ENCODE peak calls at places on chromosomes 16 and 17, in six cellular contexts. One of them, this sample, is unnamed.

GRCh38 chr16:49932943-49933342 is 77.0 kb upstream of the ZNF423 start:
- DNase-seq in HFF-Myc: no peak
- DNase-seq in thoracic aorta: no peak
- DNase-seq in neural crest cell: no peak
- DNase-seq in GM12865: no peak
- DNase-seq in fibroblast of mammary gland: peak; percentile 30
- DNase-seq in this sample: no peak

GRCh38 chr17:9900744-9901143 is 4.3 kb downstream of the RCVRN start:
- DNase-seq in HFF-Myc: no peak
- DNase-seq in thoracic aorta: no peak
- DNase-seq in neural crest cell: no peak
- DNase-seq in GM12865: no peak
- DNase-seq in fibroblast of mammary gland: peak; percentile 81
- DNase-seq in this sample: no peak

GRCh38 chr17:1399366-1399678 is 700 bp downstream of the YWHAE start:
- DNase-seq in HFF-Myc: no peak
- DNase-seq in thoracic aorta: no peak
- DNase-seq in neural crest cell: no peak
- DNase-seq in GM12865: no peak
- DNase-seq in fibroblast of mammary gland: no peak
- DNase-seq in this sample: no peak

GRCh38 chr17:70699408-70699807 is 530.1 kb downstream of the KCNJ2 start:
- DNase-seq in HFF-Myc: no peak
- DNase-seq in thoracic aorta: no peak
- DNase-seq in neural crest cell: no peak
- DNase-seq in GM12865: no peak
- DNase-seq in fibroblast of mammary gland: no peak
- DNase-seq in this sample: no peak

GRCh38 chr16:18801197-18801972 is at the start of gene ARL6IP1:
- DNase-seq in HFF-Myc: peak; percentile 98
- DNase-seq in thoracic aorta: peak; percentile 96
- DNase-seq in neural crest cell: peak; percentile 96
- DNase-seq in GM12865: peak; percentile 100
- DNase-seq in fibroblast of mammary gland: peak; percentile 99
- DNase-seq in this sample: peak; percentile 99

GRCh38 chr17:1315891-1316403 is 36.5 kb downstream of the TRARG1 start:
- DNase-seq in HFF-Myc: no peak
- DNase-seq in thoracic aorta: peak; percentile 40
- DNase-seq in neural crest cell: no peak
- DNase-seq in GM12865: no peak
- DNase-seq in fibroblast of mammary gland: no peak
- DNase-seq in this sample: no peak

GRCh38 chr17:17982796-17983195 is 10.1 kb downstream of the DRC3 start:
- DNase-seq in HFF-Myc: no peak
- DNase-seq in thoracic aorta: no peak
- DNase-seq in neural crest cell: no peak
- DNase-seq in GM12865: no peak
- DNase-seq in fibroblast of mammary gland: no peak
- DNase-seq in this sample: no peak

GRCh38 chr16:57382535-57383275 is 10.4 kb downstream of the CX3CL1 start:
- DNase-seq in HFF-Myc: no peak
- DNase-seq in thoracic aorta: no peak
- DNase-seq in neural crest cell: no peak
- DNase-seq in GM12865: no peak
- DNase-seq in fibroblast of mammary gland: no peak
- DNase-seq in this sample: no peak

GRCh38 chr17:45705123-45706009 is 78.8 kb upstream of the CRHR1 start:
- DNase-seq in HFF-Myc: no peak
- DNase-seq in thoracic aorta: no peak
- DNase-seq in neural crest cell: no peak
- DNase-seq in GM12865: no peak
- DNase-seq in fibroblast of mammary gland: peak; percentile 57
- DNase-seq in this sample: no peak

GRCh38 chr17:79137791-79138190 is 63.2 kb downstream of the ENGASE start:
- DNase-seq in HFF-Myc: no peak
- DNase-seq in thoracic aorta: no peak
- DNase-seq in neural crest cell: no peak
- DNase-seq in GM12865: no peak
- DNase-seq in fibroblast of mammary gland: no peak
- DNase-seq in this sample: no peak

GRCh38 chr17:82095777-82096708 is 2.0 kb downstream of the FASN start:
- DNase-seq in HFF-Myc: no peak
- DNase-seq in thoracic aorta: no peak
- DNase-seq in neural crest cell: no peak
- DNase-seq in GM12865: peak; percentile 10
- DNase-seq in fibroblast of mammary gland: no peak
- DNase-seq in this sample: no peak

GRCh38 chr16:89040391-89040790 is 53.3 kb upstream of the ACSF3 start:
- DNase-seq in HFF-Myc: no peak
- DNase-seq in thoracic aorta: no peak
- DNase-seq in neural crest cell: no peak
- DNase-seq in GM12865: no peak
- DNase-seq in fibroblast of mammary gland: no peak
- DNase-seq in this sample: no peak

GRCh38 chr17:303161-303560 is 49.4 kb downstream of the RPH3AL start:
- DNase-seq in HFF-Myc: no peak
- DNase-seq in thoracic aorta: no peak
- DNase-seq in neural crest cell: no peak
- DNase-seq in GM12865: no peak
- DNase-seq in fibroblast of mammary gland: no peak
- DNase-seq in this sample: no peak

GRCh38 chr17:48546924-48547838 is 2.3 kb upstream of the HOXB2 start:
- DNase-seq in HFF-Myc: no peak
- DNase-seq in thoracic aorta: no peak
- DNase-seq in neural crest cell: no peak
- DNase-seq in GM12865: no peak
- DNase-seq in fibroblast of mammary gland: no peak
- DNase-seq in this sample: no peak

GRCh38 chr17:63275318-63275967 is 170.7 kb downstream of the CYB561 start:
- DNase-seq in HFF-Myc: peak; percentile 90
- DNase-seq in thoracic aorta: no peak
- DNase-seq in neural crest cell: no peak
- DNase-seq in GM12865: no peak
- DNase-seq in fibroblast of mammary gland: peak; percentile 99
- DNase-seq in this sample: no peak

GRCh38 chr16:57277586-57277985 is 6.9 kb downstream of the PLLP start:
- DNase-seq in HFF-Myc: peak; percentile 59
- DNase-seq in thoracic aorta: no peak
- DNase-seq in neural crest cell: no peak
- DNase-seq in GM12865: peak; percentile 46
- DNase-seq in fibroblast of mammary gland: peak; percentile 60
- DNase-seq in this sample: no peak

GRCh38 chr17:29158096-29158495 is 22.1 kb downstream of the MYO18A start:
- DNase-seq in HFF-Myc: no peak
- DNase-seq in thoracic aorta: no peak
- DNase-seq in neural crest cell: no peak
- DNase-seq in GM12865: no peak
- DNase-seq in fibroblast of mammary gland: no peak
- DNase-seq in this sample: no peak

GRCh38 chr16:70438983-70439862 is at the start of gene ST3GAL2:
- DNase-seq in HFF-Myc: peak; percentile 67
- DNase-seq in thoracic aorta: peak; percentile 91
- DNase-seq in neural crest cell: peak; percentile 93
- DNase-seq in GM12865: peak; percentile 97
- DNase-seq in fibroblast of mammary gland: peak; percentile 85
- DNase-seq in this sample: peak; percentile 97

GRCh38 chr16:78022347-78022746 is at the start of gene CLEC3A:
- DNase-seq in HFF-Myc: no peak
- DNase-seq in thoracic aorta: no peak
- DNase-seq in neural crest cell: no peak
- DNase-seq in GM12865: no peak
- DNase-seq in fibroblast of mammary gland: no peak
- DNase-seq in this sample: no peak

GRCh38 chr17:74130276-74130675 is 73.2 kb upstream of the RPL38 start:
- DNase-seq in HFF-Myc: no peak
- DNase-seq in thoracic aorta: no peak
- DNase-seq in neural crest cell: no peak
- DNase-seq in GM12865: no peak
- DNase-seq in fibroblast of mammary gland: no peak
- DNase-seq in this sample: no peak

GRCh38 chr16:23528635-23529016 is 18.3 kb upstream of the GGA2 start:
- DNase-seq in HFF-Myc: no peak
- DNase-seq in thoracic aorta: no peak
- DNase-seq in neural crest cell: no peak
- DNase-seq in GM12865: no peak
- DNase-seq in fibroblast of mammary gland: no peak
- DNase-seq in this sample: no peak

DNA sequence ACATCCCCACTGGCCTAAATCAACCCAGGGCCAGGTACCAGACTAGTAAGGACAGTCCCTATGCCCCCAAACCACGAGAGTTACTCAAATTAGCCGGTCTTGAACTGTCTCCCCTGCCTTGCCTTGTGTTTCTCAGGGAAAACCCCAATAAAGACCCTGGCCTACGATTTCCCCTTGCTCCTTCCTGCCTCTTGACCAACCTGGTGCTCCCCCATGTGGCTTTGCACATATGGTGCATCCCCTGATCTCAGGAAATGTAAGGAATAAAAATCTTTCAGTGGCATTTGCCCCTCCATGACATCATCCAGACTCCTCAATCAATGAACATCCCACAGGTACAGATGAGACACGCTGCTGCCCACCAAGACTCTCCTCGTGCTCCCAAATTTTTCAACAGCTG is 87.9 kb downstream of the ZNF18 start:
- DNase-seq in HFF-Myc: no peak
- DNase-seq in thoracic aorta: no peak
- DNase-seq in neural crest cell: no peak
- DNase-seq in GM12865: peak; percentile 6
- DNase-seq in fibroblast of mammary gland: no peak
- DNase-seq in this sample: no peak
- TF ChIP-seq CTCF in HFF-Myc: no peak
- TF ChIP-seq CTCF in thoracic aorta: no peak
- TF ChIP-seq CTCF in neural crest cell: no peak
- TF ChIP-seq CTCF in GM12865: no peak
- TF ChIP-seq CTCF in fibroblast of mammary gland: no peak
- TF ChIP-seq CTCF in this sample: no peak

DNA sequence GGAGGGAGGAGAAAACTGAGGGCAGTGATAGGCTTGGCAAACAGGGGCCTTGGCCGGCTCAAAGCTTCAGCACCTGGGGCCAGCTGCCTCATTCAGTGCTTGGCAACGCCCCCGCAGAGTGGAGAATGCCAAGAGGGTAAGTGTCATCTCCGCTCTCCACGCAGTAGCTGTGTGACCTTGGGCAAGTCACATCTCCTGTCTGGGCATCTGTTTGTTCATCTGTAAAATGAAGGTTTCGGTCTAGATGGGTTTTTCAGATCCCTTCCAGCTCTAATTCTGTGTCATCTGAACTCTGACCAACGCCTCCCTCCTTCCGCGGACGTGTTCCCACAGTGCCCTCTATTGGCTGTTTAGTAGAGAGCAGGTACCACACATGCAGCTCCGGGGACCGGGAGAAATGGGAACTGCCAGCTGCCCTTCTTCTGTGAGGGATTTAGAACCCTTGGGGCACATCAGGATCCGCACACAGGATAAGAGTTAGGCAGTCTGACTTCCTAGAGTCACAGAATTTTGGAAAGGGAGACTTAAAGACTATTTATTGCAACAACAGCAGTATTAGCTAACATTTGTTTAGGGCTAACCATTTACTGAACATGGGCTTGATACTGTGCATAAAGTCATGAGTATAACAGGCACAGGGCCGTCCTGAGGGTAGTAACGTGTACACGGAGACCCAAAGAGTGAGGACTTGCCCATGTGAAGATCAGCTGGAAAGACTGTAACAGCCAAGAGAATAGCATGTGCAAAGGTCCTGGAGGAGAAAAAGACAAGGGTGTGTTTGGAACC is 26.8 kb downstream of the GP2 start:
- DNase-seq in HFF-Myc: peak; percentile 11
- DNase-seq in thoracic aorta: no peak
- DNase-seq in neural crest cell: peak; percentile 50
- DNase-seq in GM12865: peak; percentile 72
- DNase-seq in fibroblast of mammary gland: peak; percentile 51
- DNase-seq in this sample: peak; percentile 67
- TF ChIP-seq CTCF in HFF-Myc: peak; percentile 70
- TF ChIP-seq CTCF in thoracic aorta: peak; percentile 32
- TF ChIP-seq CTCF in neural crest cell: peak; percentile 78
- TF ChIP-seq CTCF in GM12865: peak; percentile 83
- TF ChIP-seq CTCF in fibroblast of mammary gland: peak; percentile 69
- TF ChIP-seq CTCF in this sample: peak; percentile 60

DNA sequence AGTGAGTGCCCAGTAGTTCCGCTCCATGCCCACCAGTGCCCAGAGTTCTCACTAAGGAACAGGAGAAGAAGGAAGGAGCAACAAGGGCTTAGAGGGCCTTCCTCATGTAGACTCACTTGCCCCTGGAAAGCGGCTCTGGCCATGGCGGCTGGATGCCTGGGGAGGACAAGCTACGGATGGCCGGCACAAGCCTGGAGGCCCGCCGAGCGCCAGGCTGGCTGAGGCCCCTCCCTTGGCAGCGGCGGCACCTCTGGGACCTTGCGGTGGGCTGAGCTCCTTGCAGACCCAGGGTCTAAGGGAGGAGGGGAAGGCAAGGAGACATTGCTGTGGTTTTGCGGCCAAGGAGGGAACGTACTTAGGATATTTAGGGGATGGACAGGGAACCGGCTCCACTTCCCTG is 160.1 kb downstream of the SALL1 start:
- DNase-seq in HFF-Myc: no peak
- DNase-seq in thoracic aorta: no peak
- DNase-seq in neural crest cell: no peak
- DNase-seq in GM12865: no peak
- DNase-seq in fibroblast of mammary gland: no peak
- DNase-seq in this sample: no peak
- TF ChIP-seq CTCF in HFF-Myc: no peak
- TF ChIP-seq CTCF in thoracic aorta: no peak
- TF ChIP-seq CTCF in neural crest cell: no peak
- TF ChIP-seq CTCF in GM12865: no peak
- TF ChIP-seq CTCF in fibroblast of mammary gland: no peak
- TF ChIP-seq CTCF in this sample: no peak

GRCh38 chr16:88005968-88006367 is 54.7 kb downstream of the BANP start:
- DNase-seq in HFF-Myc: no peak
- DNase-seq in thoracic aorta: no peak
- DNase-seq in neural crest cell: no peak
- DNase-seq in GM12865: no peak
- DNase-seq in fibroblast of mammary gland: no peak
- DNase-seq in this sample: no peak

GRCh38 chr16:88004391-88004790 is 53.2 kb downstream of the BANP start:
- DNase-seq in HFF-Myc: no peak
- DNase-seq in thoracic aorta: no peak
- DNase-seq in neural crest cell: no peak
- DNase-seq in GM12865: no peak
- DNase-seq in fibroblast of mammary gland: no peak
- DNase-seq in this sample: no peak

GRCh38 chr16:88003736-88004135 is 52.5 kb downstream of the BANP start:
- DNase-seq in HFF-Myc: no peak
- DNase-seq in thoracic aorta: no peak
- DNase-seq in neural crest cell: no peak
- DNase-seq in GM12865: no peak
- DNase-seq in fibroblast of mammary gland: no peak
- DNase-seq in this sample: no peak

GRCh38 chr16:88003316-88003715 is 52.1 kb downstream of the BANP start:
- DNase-seq in HFF-Myc: no peak
- DNase-seq in thoracic aorta: no peak
- DNase-seq in neural crest cell: no peak
- DNase-seq in GM12865: no peak
- DNase-seq in fibroblast of mammary gland: no peak
- DNase-seq in this sample: no peak

GRCh38 chr16:88005148-88005547 is 53.9 kb downstream of the BANP start:
- DNase-seq in HFF-Myc: no peak
- DNase-seq in thoracic aorta: no peak
- DNase-seq in neural crest cell: no peak
- DNase-seq in GM12865: no peak
- DNase-seq in fibroblast of mammary gland: peak; percentile 44
- DNase-seq in this sample: peak; percentile 50
- TF ChIP-seq CTCF in HFF-Myc: no peak
- TF ChIP-seq CTCF in thoracic aorta: no peak
- TF ChIP-seq CTCF in neural crest cell: peak; percentile 45
- TF ChIP-seq CTCF in GM12865: no peak
- TF ChIP-seq CTCF in fibroblast of mammary gland: peak; percentile 63
- TF ChIP-seq CTCF in this sample: peak; percentile 29

This sample was measured in GM13976.